ENCODE peak calls at places on chromosomes 5 and 9, in six cellular contexts. N is dorsolateral prefrontal cortex, G is suprapubic skin, W is MM.1S, E is mucosa of descending colon, U is AG09319. A is an unnamed sample.

GRCh38 chr5:55993013-55993412 is 1.8 kb downstream of the IL6ST start:
- DNase-seq in N (no peak), G (no peak), W (peak; percentile 41), E (no peak), U (no peak), A (peak; percentile 43)

GRCh38 chr9:79565245-79565644 is 6.5 kb upstream of the TLE4 start:
- DNase-seq in N (no peak), G (no peak), W (peak; percentile 84), E (no peak), U (no peak), A (no peak)

GRCh38 chr5:172707285-172708182 is 63.5 kb downstream of the DUSP1 start:
- DNase-seq in N (peak; percentile 55), G (no peak), W (peak; percentile 50), E (peak; percentile 49), U (no peak), A (peak; percentile 66)

GRCh38 chr5:1321576-1321975 is 23.3 kb downstream of the CLPTM1L start:
- DNase-seq in N (peak; percentile 4), G (peak; percentile 61), W (no peak), E (no peak), U (no peak), A (no peak)

GRCh38 chr9:83355729-83356128 is 182.5 kb downstream of the FRMD3 start:
- DNase-seq in N (no peak), G (no peak), W (no peak), E (no peak), U (no peak), A (no peak)

GRCh38 chr5:73039082-73039481 is 81.3 kb upstream of the TMEM171 start:
- DNase-seq in N (no peak), G (no peak), W (no peak), E (no peak), U (no peak), A (no peak)

GRCh38 chr5:60719329-60719728 is 19.4 kb upstream of the DEPDC1B start:
- DNase-seq in N (no peak), G (no peak), W (no peak), E (no peak), U (no peak), A (no peak)

GRCh38 chr5:111422245-111422644 is 90.1 kb downstream of the STARD4 start:
- DNase-seq in N (no peak), G (no peak), W (peak; percentile 63), E (no peak), U (no peak), A (no peak)

GRCh38 chr5:100904259-100904822 is 1.3 kb upstream of the ST8SIA4 start:
- DNase-seq in N (no peak), G (peak; percentile 75), W (peak; percentile 76), E (peak; percentile 50), U (no peak), A (no peak)

GRCh38 chr5:33854733-33855151 is 37.0 kb downstream of the ADAMTS12 start:
- DNase-seq in N (no peak), G (no peak), W (no peak), E (no peak), U (no peak), A (peak; percentile 43)

GRCh38 chr5:74570250-74570649 is 70.3 kb downstream of the ENC1 start:
- DNase-seq in N (no peak), G (no peak), W (no peak), E (no peak), U (no peak), A (no peak)

GRCh38 chr5:149195337-149195887 is 54.1 kb downstream of the ABLIM3 start:
- DNase-seq in N (no peak), G (no peak), W (no peak), E (no peak), U (no peak), A (no peak)

GRCh38 chr9:9846538-9846937 is 766.3 kb downstream of the PTPRD start:
- DNase-seq in N (no peak), G (no peak), W (peak; percentile 89), E (no peak), U (no peak), A (no peak)

GRCh38 chr9:5869315-5870019 is 21.2 kb upstream of the MLANA start:
- DNase-seq in N (no peak), G (no peak), W (no peak), E (no peak), U (no peak), A (no peak)

GRCh38 chr5:172542651-172543131 is 88.4 kb upstream of the SH3PXD2B start:
- DNase-seq in N (no peak), G (peak; percentile 69), W (no peak), E (no peak), U (no peak), A (no peak)

GRCh38 chr9:75889577-75889976 is 896 bp upstream of the PCSK5 start:
- DNase-seq in N (no peak), G (no peak), W (no peak), E (no peak), U (no peak), A (peak; percentile 40)

GRCh38 chr5:179405426-179406030 is 60.3 kb upstream of the ADAMTS2 start:
- DNase-seq in N (no peak), G (peak; percentile 65), W (no peak), E (no peak), U (no peak), A (no peak)

GRCh38 chr9:99239341-99240055 is 17.4 kb downstream of the SEC61B start:
- DNase-seq in N (no peak), G (no peak), W (no peak), E (no peak), U (peak; percentile 24), A (no peak)

GRCh38 chr9:11199335-11199734 is 586.5 kb upstream of the PTPRD start:
- DNase-seq in N (no peak), G (no peak), W (no peak), E (no peak), U (no peak), A (no peak)

GRCh38 chr5:106545325-106545724 is 1125.4 kb downstream of the EFNA5 start:
- DNase-seq in N (no peak), G (no peak), W (no peak), E (no peak), U (no peak), A (no peak)

GRCh38 chr5:67678594-67678993 is 482.0 kb upstream of the CD180 start:
- DNase-seq in N (no peak), G (no peak), W (no peak), E (no peak), U (no peak), A (no peak)

GRCh38 chr5:74885170-74885569 is 19.0 kb upstream of the FAM169A start:
- DNase-seq in N (no peak), G (no peak), W (no peak), E (no peak), U (no peak), A (no peak)

GRCh38 chr5:147835386-147835798 is 3.9 kb upstream of the SPINK1 start:
- DNase-seq in N (no peak), G (no peak), W (no peak), E (no peak), U (no peak), A (no peak)
- TF ChIP-seq CTCF in N (no peak), G (no peak), W (no peak), E (no peak), U (no peak), A (no peak)

GRCh38 chr5:94849821-94850736 is 231.6 kb downstream of the SLF1 start:
- DNase-seq in N (no peak), G (no peak), W (peak; percentile 70), E (no peak), U (peak; percentile 24), A (peak; percentile 18)
- TF ChIP-seq CTCF in N (peak; percentile 83), G (no peak), W (peak; percentile 81), E (no peak), U (peak; percentile 68), A (peak; percentile 82)

GRCh38 chr5:58683567-58683966 is 100.7 kb downstream of the RAB3C start:
- DNase-seq in N (no peak), G (no peak), W (no peak), E (no peak), U (no peak), A (no peak)
- TF ChIP-seq CTCF in N (no peak), G (no peak), W (no peak), E (no peak), U (no peak), A (no peak)

GRCh38 chr9:115099891-115100290 is 18.1 kb downstream of the TNC start:
- DNase-seq in N (no peak), G (no peak), W (no peak), E (no peak), U (no peak), A (peak; percentile 30)
- TF ChIP-seq CTCF in N (no peak), G (no peak), W (no peak), E (no peak), U (no peak), A (no peak)

GRCh38 chr5:168109441-168109840 is 182.0 kb upstream of the WWC1 start:
- DNase-seq in N (no peak), G (no peak), W (no peak), E (no peak), U (no peak), A (no peak)

GRCh38 chr5:168106008-168106761 is 185.3 kb upstream of the WWC1 start:
- DNase-seq in N (no peak), G (no peak), W (no peak), E (no peak), U (no peak), A (no peak)

GRCh38 chr5:168101352-168101751 is 190.1 kb upstream of the WWC1 start:
- DNase-seq in N (no peak), G (no peak), W (no peak), E (no peak), U (no peak), A (no peak)

GRCh38 chr5:168110384-168110783 is 181.1 kb upstream of the WWC1 start:
- DNase-seq in N (no peak), G (no peak), W (no peak), E (no peak), U (no peak), A (no peak)

GRCh38 chr5:168104811-168105481 is 186.5 kb upstream of the WWC1 start:
- DNase-seq in N (no peak), G (no peak), W (no peak), E (peak; percentile 66), U (no peak), A (no peak)
- TF ChIP-seq CTCF in N (no peak), G (no peak), W (no peak), E (no peak), U (no peak), A (peak; percentile 17)

A was measured in nephron progenitor cell.